ENCODE peak calls at places on chromosomes 11 and 22, in nine cellular contexts. N is sigmoid colon; G is lower lobe of right lung; C is fibroblast of lung; S is neural progenitor cell; J is CD8-positive, alpha-beta T cell; H is fibroblast of pulmonary artery; R is endodermal cell; A is GM12865. D is an unnamed sample.

GRCh38 chr11:43735931-43736330 is 55.4 kb downstream of the HSD17B12 start:
- DNase-seq in N (no peak), G (no peak), C (peak), S (no peak), J (no peak), H (peak), R (no peak), A (no peak), D (no peak)

GRCh38 chr11:131904756-131905155 is 534.3 kb downstream of the NTM start:
- DNase-seq in N (no peak), G (no peak), C (no peak), S (peak), J (no peak), H (no peak), R (peak), A (no peak), D (peak)

GRCh38 chr11:8283510-8284272 is 20.0 kb upstream of the LMO1 start:
- DNase-seq in N (peak), G (peak), C (no peak), S (peak), J (no peak), H (no peak), R (peak), A (no peak), D (no peak)

GRCh38 chr11:63663809-63664208 is 7.4 kb downstream of the ATL3 start:
- DNase-seq in N (no peak), G (no peak), C (peak), S (no peak), J (no peak), H (peak), R (peak), A (no peak), D (peak)

GRCh38 chr22:33829549-33830280 is 90.6 kb downstream of the LARGE1 start:
- DNase-seq in N (no peak), G (no peak), C (no peak), S (peak), J (no peak), H (no peak), R (peak), A (no peak), D (no peak)

GRCh38 chr11:64449381-64450167 is 90.6 kb downstream of the RPS6KA4 start:
- DNase-seq in N (peak), G (peak), C (peak), S (peak), J (peak), H (peak), R (peak), A (peak), D (peak)

GRCh38 chr11:12539570-12539969 is 134.7 kb upstream of the TEAD1 start:
- DNase-seq in N (no peak), G (no peak), C (peak), S (no peak), J (no peak), H (peak), R (no peak), A (no peak), D (peak)

GRCh38 chr11:3855808-3856491 is 486 bp downstream of the STIM1 start:
- DNase-seq in N (peak), G (peak), C (peak), S (peak), J (peak), H (no peak), R (peak), A (peak), D (no peak)

GRCh38 chr11:94934362-94934761 is 39.0 kb downstream of the CWC15 start:
- DNase-seq in N (no peak), G (no peak), C (peak), S (peak), J (no peak), H (peak), R (peak), A (no peak), D (peak)

GRCh38 chr11:9039194-9039593 is 35.4 kb upstream of the NRIP3 start:
- DNase-seq in N (no peak), G (no peak), C (no peak), S (no peak), J (no peak), H (peak), R (no peak), A (peak), D (no peak)

GRCh38 chr11:77180346-77180745 is 52.3 kb downstream of the MYO7A start:
- DNase-seq in N (no peak), G (peak), C (no peak), S (no peak), J (no peak), H (no peak), R (no peak), A (no peak), D (no peak)

GRCh38 chr11:17574141-17574798 is 27.2 kb downstream of the OTOG start:
- DNase-seq in N (no peak), G (no peak), C (no peak), S (no peak), J (no peak), H (no peak), R (peak), A (no peak), D (no peak)

GRCh38 chr11:44950625-44951472 is at the start of gene TP53I11:
- DNase-seq in N (peak), G (peak), C (peak), S (peak), J (peak), H (peak), R (peak), A (no peak), D (peak)

GRCh38 chr22:44182591-44183588 is 2.2 kb downstream of the PARVG start:
- DNase-seq in N (peak), G (peak), C (no peak), S (no peak), J (no peak), H (no peak), R (no peak), A (peak), D (no peak)

GRCh38 chr11:86671386-86672006 is 920 bp downstream of the ME3 start:
- DNase-seq in N (peak), G (peak), C (peak), S (peak), J (no peak), H (peak), R (peak), A (no peak), D (no peak)

GRCh38 chr22:45866398-45867117 is 110.4 kb downstream of the WNT7B start:
- DNase-seq in N (no peak), G (peak), C (no peak), S (peak), J (no peak), H (no peak), R (peak), A (no peak), D (no peak)

GRCh38 chr11:65958774-65959420 is 2.6 kb upstream of the SART1 start:
- DNase-seq in N (no peak), G (no peak), C (no peak), S (no peak), J (no peak), H (no peak), R (no peak), A (no peak), D (no peak)

GRCh38 chr11:66017354-66017753 is 5.5 kb downstream of the CST6 start:
- DNase-seq in N (no peak), G (no peak), C (no peak), S (no peak), J (no peak), H (no peak), R (no peak), A (no peak), D (no peak)

GRCh38 chr11:33557201-33557600 is 143.4 kb downstream of the C11orf91 start:
- DNase-seq in N (no peak), G (no peak), C (no peak), S (no peak), J (no peak), H (peak), R (no peak), A (no peak), D (peak)

GRCh38 chr11:8527939-8528338 is 66.1 kb downstream of the STK33 start:
- DNase-seq in N (no peak), G (no peak), C (no peak), S (no peak), J (no peak), H (no peak), R (no peak), A (no peak), D (no peak)

GRCh38 chr11:71112454-71112853 is 139.9 kb downstream of the SHANK2 start:
- DNase-seq in N (no peak), G (no peak), C (no peak), S (no peak), J (no peak), H (no peak), R (peak), A (no peak), D (no peak)

GRCh38 chr22:46056169-46057041 is 79.4 kb upstream of the WNT7B start:
- DNase-seq in N (peak), G (peak), C (no peak), S (no peak), J (no peak), H (no peak), R (peak), A (no peak), D (no peak)

DNA sequence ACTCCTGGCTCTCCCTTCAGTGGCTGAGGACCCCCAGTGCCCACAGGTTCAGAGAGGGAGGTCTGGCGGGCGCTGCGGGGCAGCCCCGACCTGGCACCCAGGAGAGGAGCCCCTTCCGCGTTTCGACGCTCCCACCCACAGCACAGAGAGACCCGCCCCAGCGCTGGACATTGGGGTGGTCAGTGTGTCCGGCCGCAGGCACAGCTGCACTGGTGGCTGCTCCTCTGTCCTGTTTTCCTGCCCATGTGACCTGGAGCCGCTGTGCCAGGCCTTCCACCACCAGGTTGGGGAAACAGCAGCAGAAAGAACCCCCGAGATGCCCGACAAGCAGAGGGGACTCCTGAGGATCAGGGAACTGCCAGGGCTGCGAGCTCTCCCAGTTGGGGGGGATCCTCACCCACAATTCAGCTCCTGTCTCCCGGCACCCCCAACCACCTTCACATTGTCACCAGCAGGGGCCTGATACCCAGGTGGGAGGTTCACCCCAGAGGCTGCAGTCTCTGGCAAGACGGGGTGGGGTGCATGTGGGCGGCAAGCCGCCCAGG is 13.6 kb downstream of the KRTAP5-5 start:
- DNase-seq in N (peak), G (no peak), C (no peak), S (no peak), J (no peak), H (no peak), R (no peak), A (no peak), D (no peak)
- TF ChIP-seq CTCF in N (no peak), G (no peak), C (no peak), S (no peak), J (no peak), H (no peak), R (peak), A (no peak), D (no peak)

GRCh38 chr22:37485714-37486223 is 415 bp downstream of the MFNG start:
- DNase-seq in N (no peak), G (no peak), C (no peak), S (no peak), J (no peak), H (no peak), R (no peak), A (peak), D (no peak)
- H3K4me3 ChIP-seq in N (peak), G (peak), C (no peak), S (no peak), J (peak), H (no peak), R (no peak), A (peak), D (no peak)

DNA sequence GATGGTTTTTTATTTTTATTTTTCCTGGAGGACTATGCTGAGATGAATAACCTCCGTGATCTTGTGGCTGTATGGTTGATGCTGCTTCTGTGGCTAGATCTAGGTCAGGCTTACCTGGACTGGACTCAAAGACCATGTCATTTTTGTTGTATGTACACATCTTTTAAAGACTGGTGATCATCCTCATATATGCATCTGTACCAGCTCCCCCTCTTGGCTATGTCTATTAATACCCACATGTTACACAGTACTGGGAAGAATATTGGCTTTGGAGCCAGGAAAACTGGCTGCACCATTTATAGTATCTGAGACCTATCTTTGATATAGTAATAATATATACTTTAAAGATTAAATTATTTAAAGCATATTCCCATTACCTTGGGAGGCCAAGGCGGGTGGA is 18.4 kb upstream of the PITPNB start:
- DNase-seq in N (no peak), G (no peak), C (no peak), S (no peak), J (no peak), H (no peak), R (no peak), A (no peak), D (no peak)
- TF ChIP-seq CTCF in N (no peak), G (no peak), C (no peak), S (no peak), J (no peak), H (peak), R (no peak), A (no peak), D (peak)

GRCh38 chr11:46335271-46335670 is 12.0 kb upstream of the DGKZ start:
- DNase-seq in N (no peak), G (no peak), C (no peak), S (no peak), J (no peak), H (no peak), R (no peak), A (no peak), D (no peak)

GRCh38 chr11:46333129-46333947 is 13.9 kb upstream of the DGKZ start:
- DNase-seq in N (no peak), G (no peak), C (no peak), S (peak), J (no peak), H (no peak), R (peak), A (no peak), D (no peak)

GRCh38 chr11:46332568-46333128 is 14.6 kb upstream of the DGKZ start:
- DNase-seq in N (no peak), G (peak), C (no peak), S (peak), J (no peak), H (no peak), R (peak), A (no peak), D (no peak)

GRCh38 chr11:46335858-46336600 is 11.2 kb upstream of the DGKZ start:
- DNase-seq in N (no peak), G (no peak), C (no peak), S (peak), J (no peak), H (no peak), R (peak), A (no peak), D (no peak)

DNA sequence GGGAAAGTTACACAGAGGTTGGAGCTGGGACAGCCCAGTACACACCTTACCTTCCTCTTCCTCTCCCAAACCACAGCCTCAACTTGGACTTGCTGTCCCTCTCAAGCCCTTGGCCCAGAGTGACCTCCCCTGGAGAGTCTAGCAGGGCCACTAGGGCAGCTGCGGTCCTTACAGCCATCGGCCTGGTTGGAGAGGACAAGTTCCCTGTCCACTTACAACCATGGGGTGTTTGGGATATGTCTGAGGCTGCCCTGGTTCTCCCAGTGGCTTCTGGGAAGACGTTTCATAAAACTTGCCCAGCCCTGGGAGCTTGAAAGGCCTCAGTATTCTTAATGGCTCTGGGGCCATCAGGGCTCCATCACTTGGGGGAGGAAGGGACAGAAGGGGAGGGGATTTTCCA is 13.1 kb upstream of the DGKZ start:
- DNase-seq in N (no peak), G (no peak), C (no peak), S (no peak), J (no peak), H (no peak), R (no peak), A (no peak), D (no peak)
- H3K4me3 ChIP-seq in N (no peak), G (no peak), C (no peak), S (no peak), J (peak), H (no peak), R (no peak), A (no peak), D (no peak)

DNA sequence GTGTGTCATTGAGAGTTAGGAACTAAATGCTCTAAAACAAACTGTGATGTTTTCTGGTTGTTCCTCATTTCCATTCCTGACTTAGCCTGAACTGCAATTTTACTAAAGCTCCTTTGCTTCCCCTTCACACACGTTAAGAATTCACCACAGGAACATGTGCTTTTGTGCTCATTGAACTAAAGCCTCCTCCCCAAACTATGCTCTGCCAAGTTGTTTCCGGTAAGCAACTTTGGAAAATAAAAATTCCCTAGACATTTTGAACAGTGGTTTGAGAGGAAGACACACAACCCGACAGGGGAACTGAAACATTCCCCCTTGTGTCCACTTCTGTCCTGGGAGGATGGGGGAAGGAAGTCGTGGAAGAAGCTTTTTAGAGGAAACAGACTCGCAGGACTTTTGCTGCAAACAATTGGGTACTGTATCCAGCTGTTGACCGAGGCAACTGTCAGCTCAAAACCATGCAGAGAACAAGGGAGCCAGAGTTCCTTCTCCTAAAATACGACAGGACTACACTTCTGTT is 66.9 kb downstream of the GAB2 start:
- DNase-seq in N (peak), G (no peak), C (peak), S (peak), J (no peak), H (peak), R (no peak), A (no peak), D (no peak)
- TF ChIP-seq CTCF in N (no peak), G (no peak), C (no peak), S (no peak), J (no peak), H (no peak), R (no peak), A (no peak), D (peak)

DNA sequence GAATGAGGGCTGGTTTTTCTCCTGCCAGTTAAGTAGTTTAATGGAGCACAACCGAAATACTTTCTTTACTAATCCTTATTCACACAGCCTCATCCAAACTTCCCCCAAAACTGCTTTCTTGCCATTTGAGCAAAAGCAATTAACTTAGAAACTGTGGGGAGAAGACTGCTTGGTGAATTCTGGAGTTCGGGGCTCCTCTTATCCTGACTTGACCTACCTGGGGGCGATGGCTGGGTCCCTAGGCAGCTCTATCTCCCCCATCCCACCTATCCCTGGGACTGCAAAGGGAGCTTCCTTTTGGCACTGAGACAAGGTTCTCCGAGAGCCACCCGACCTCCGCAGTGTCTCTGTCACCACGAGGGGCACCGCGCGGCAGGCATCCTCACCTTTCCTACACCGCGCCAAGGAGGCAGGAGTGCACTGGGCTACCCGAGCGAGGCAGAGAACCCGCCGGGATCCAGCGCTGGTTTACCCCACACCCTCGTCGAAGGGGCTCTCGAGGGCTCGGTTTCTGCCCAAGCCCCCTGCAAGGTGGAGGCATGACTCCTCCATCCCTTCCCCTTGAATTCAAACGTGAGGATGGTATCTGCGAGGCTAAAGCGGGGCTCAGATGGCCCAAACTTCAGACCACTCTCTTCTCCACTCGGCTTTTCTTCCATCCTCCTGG is 731 bp downstream of the DESI1 start:
- DNase-seq in N (peak), G (peak), C (no peak), S (peak), J (no peak), H (no peak), R (peak), A (peak), D (no peak)
- H3K4me3 ChIP-seq in N (peak), G (peak), C (peak), S (peak), J (peak), H (peak), R (peak), A (peak), D (peak)

GRCh38 chr22:41092847-41093371 is 517 bp downstream of the EP300 start:
- DNase-seq in N (no peak), G (peak), C (peak), S (peak), J (no peak), H (peak), R (peak), A (peak), D (no peak)
- TF ChIP-seq CTCF in N (no peak), G (no peak), C (no peak), S (no peak), J (no peak), H (no peak), R (no peak), A (no peak), D (no peak)

GRCh38 chr22:39241632-39242388 is 3.0 kb downstream of the PDGFB start:
- DNase-seq in N (no peak), G (no peak), C (no peak), S (no peak), J (peak), H (no peak), R (no peak), A (no peak), D (no peak)
- H3K4me3 ChIP-seq in N (peak), G (peak), C (no peak), S (peak), J (peak), H (peak), R (no peak), A (no peak), D (no peak)

GRCh38 chr22:39943366-39943765 is 16.8 kb upstream of the TMA7B start:
- DNase-seq in N (no peak), G (no peak), C (no peak), S (peak), J (peak), H (no peak), R (peak), A (peak), D (no peak)
- TF ChIP-seq CTCF in N (no peak), G (no peak), C (no peak), S (peak), J (no peak), H (peak), R (peak), A (peak), D (peak)